ENCODE peak calls at places on chromosomes 4 and X, in nine cellular contexts. B is trophoblast cell, D is endothelial cell of umbilical vein, R is neural progenitor cell, Y is OCI-LY7, Z is PC-3, U is HCT116, P is neuronal stem cell, C is DND-41. A is an unnamed sample.

GRCh38 chrX:129932792-129933321 is 26.9 kb downstream of the UTP14A start:
- DNase-seq in U (no peak), Y (no peak), C (no peak), D (no peak), R (peak; percentile 62), B (no peak), P (no peak), Z (peak; percentile 7), A (peak; percentile 15)

GRCh38 chr4:128516568-128516967 is 229.0 kb upstream of the PGRMC2 start:
- DNase-seq in D (peak; percentile 13), U (no peak), C (no peak), B (no peak), Z (no peak), P (no peak), Y (no peak), R (no peak), A (peak; percentile 83)

GRCh38 chr4:135177323-135177722 is 975.7 kb upstream of the PABPC4L start:
- DNase-seq in C (no peak), Z (no peak), Y (no peak), U (no peak), R (no peak), B (no peak), D (no peak), P (no peak), A (no peak)

GRCh38 chrX:119004920-119005524 is 30.6 kb downstream of the LONRF3 start:
- DNase-seq in D (peak; percentile 47), C (peak; percentile 45), Y (peak; percentile 42), R (peak; percentile 59), U (no peak), P (peak; percentile 17), B (peak; percentile 35), Z (peak; percentile 62), A (peak; percentile 31)

GRCh38 chr4:102598102-102598758 is 97.1 kb downstream of the NFKB1 start:
- DNase-seq in R (no peak), P (no peak), Y (no peak), D (no peak), B (peak; percentile 59), U (no peak), Z (no peak), C (peak; percentile 24), A (no peak)

GRCh38 chr4:186725422-186726149 is 1.9 kb upstream of the FAT1 start:
- DNase-seq in Y (no peak), B (peak; percentile 74), D (peak; percentile 43), C (no peak), Z (peak; percentile 72), U (peak; percentile 64), P (peak; percentile 63), R (peak; percentile 86), A (peak; percentile 89)

GRCh38 chr4:180635276-180635675 is 1607.9 kb upstream of the TENM3 start:
- DNase-seq in Y (no peak), U (no peak), P (no peak), C (no peak), Z (no peak), R (peak; percentile 31), D (no peak), B (no peak), A (no peak)

GRCh38 chr4:103075435-103075893 is 1.1 kb downstream of the SLC9B2 start:
- DNase-seq in U (peak; percentile 1), D (peak; percentile 55), Y (no peak), C (no peak), Z (peak; percentile 10), B (no peak), P (no peak), R (no peak), A (peak; percentile 75)

GRCh38 chr4:15536552-15537499 is 67.1 kb downstream of the CC2D2A start:
- DNase-seq in C (no peak), P (no peak), U (no peak), D (no peak), Y (no peak), Z (no peak), R (no peak), B (no peak), A (no peak)

GRCh38 chr4:113636438-113636818 is 125.1 kb downstream of the CAMK2D start:
- DNase-seq in D (no peak), B (no peak), C (peak; percentile 15), U (no peak), Y (peak; percentile 84), Z (peak; percentile 29), P (no peak), R (no peak), A (no peak)

GRCh38 chr4:72909461-72909860 is 160.1 kb downstream of the COX18 start:
- DNase-seq in Y (peak; percentile 3), U (no peak), D (no peak), R (peak; percentile 52), P (no peak), Z (peak; percentile 60), B (peak; percentile 15), C (no peak), A (no peak)

DNA sequence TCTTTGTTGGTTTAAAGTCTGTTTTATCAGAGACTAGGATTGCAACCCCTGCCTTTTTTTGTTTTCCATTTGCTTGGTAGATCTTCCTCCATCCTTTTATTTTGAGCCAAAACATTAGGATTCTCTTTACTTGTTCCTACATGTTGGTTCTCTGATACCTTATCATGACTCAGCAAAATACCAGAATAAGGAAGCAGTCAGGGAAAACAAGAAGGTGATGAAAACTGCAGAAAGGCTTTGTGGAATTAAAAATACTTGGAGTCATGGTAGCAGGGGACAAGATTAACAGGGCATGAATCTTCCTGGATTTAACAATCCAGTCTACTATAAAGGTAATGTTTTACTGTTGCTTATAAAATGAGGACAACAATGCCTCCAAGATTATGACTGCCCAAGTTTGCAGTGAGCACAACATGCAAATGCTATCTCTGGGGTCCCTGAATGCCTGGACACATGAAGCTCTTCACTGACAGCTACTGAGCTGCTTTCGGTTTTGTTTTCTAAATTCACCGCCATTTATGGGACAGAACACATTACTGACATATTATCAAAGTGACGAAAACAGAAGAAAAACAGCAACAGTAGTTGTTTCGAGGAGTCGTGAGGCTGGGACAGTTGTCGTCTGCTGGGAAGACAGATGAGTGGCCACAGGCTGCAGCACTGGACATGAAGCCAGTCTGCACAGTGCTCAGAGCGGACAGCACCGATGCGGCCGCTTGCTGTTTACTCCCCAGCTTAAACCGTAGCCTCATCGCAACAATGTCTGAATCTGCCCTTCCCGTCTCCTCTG is 174.5 kb upstream of the DKK2 start:
- DNase-seq in Z (no peak), Y (no peak), R (no peak), D (no peak), C (no peak), U (no peak), B (peak; percentile 0), P (no peak), A (peak; percentile 21)
- H2AFZ ChIP-seq in Z (peak overlapping the region; percentile 2), Y (no peak overlapping the region), R (peak overlapping the region; percentile 42), D (no peak overlapping the region), C (no peak overlapping the region), U (no peak overlapping the region), B (no peak overlapping the region), P (peak overlapping the region; percentile 66), A (no peak overlapping the region)

GRCh38 chr4:9980898-9981297 is 40.4 kb downstream of the SLC2A9 start:
- DNase-seq in D (no peak), C (no peak), P (no peak), U (no peak), B (no peak), R (no peak), Y (no peak), Z (no peak), A (no peak)

GRCh38 chr4:9987749-9988346 is 33.4 kb downstream of the SLC2A9 start:
- DNase-seq in C (no peak), D (no peak), R (no peak), Z (no peak), Y (no peak), B (no peak), P (no peak), U (no peak), A (no peak)

GRCh38 chr4:9988349-9988748 is 32.9 kb downstream of the SLC2A9 start:
- DNase-seq in Y (no peak), Z (no peak), D (no peak), B (no peak), P (no peak), R (no peak), C (no peak), U (no peak), A (peak; percentile 2)

GRCh38 chr4:9983211-9983610 is 38.1 kb downstream of the SLC2A9 start:
- DNase-seq in C (no peak), D (no peak), Y (no peak), P (no peak), B (no peak), Z (no peak), U (no peak), R (no peak), A (no peak)

DNA sequence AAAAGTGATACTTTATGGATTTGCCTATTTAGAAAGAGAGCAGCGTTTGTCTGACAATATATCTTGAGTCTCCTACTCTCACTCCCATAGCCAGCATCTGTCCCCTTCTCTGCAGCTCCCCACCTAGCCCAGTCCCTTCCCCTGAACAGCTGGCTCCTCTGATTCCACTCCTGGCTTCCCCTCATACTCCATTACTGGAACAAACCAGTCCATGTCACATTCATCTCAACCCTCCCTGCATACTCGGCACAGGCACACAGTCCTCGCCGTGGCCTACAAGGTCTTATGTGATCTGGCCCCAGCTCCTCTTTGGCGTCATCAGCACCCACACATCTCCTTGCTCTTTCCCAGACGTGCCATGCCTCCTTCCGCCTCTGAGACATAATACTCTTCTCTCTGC is 36.7 kb downstream of the SLC2A9 start:
- DNase-seq in U (no peak), Z (no peak), P (no peak), D (no peak), B (no peak), R (no peak), C (no peak), Y (no peak), A (no peak)
- H2AFZ ChIP-seq in U (no peak overlapping the region), Z (no peak overlapping the region), P (no peak overlapping the region), D (no peak overlapping the region), B (no peak overlapping the region), R (no peak overlapping the region), C (no peak overlapping the region), Y (no peak overlapping the region), A (no peak overlapping the region)

GRCh38 chr4:19689511-19689910 is 562.2 kb upstream of the SLIT2 start:
- DNase-seq in R (no peak), B (peak; percentile 31), C (no peak), Y (no peak), P (no peak), U (no peak), D (peak; percentile 33), Z (peak; percentile 75), A (peak; percentile 62)
- H2AFZ ChIP-seq in R (no peak overlapping the region), B (no peak overlapping the region), C (no peak overlapping the region), Y (no peak overlapping the region), P (peak overlapping the region; percentile 53), U (no peak overlapping the region), D (no peak overlapping the region), Z (no peak overlapping the region), A (no peak overlapping the region)

GRCh38 chr4:153759407-153760226 is at the start of gene RNF175:
- DNase-seq in C (no peak), Z (no peak), D (no peak), B (no peak), Y (no peak), U (no peak), P (no peak), R (peak; percentile 66), A (no peak)

GRCh38 chr4:153758136-153758535 is 1.7 kb downstream of the RNF175 start:
- DNase-seq in D (no peak), C (no peak), P (no peak), R (no peak), Y (no peak), B (no peak), U (no peak), Z (no peak), A (no peak)

GRCh38 chr4:153755186-153755585 is 4.6 kb downstream of the RNF175 start:
- DNase-seq in C (no peak), R (no peak), P (no peak), U (no peak), D (no peak), Z (no peak), Y (no peak), B (no peak), A (no peak)

GRCh38 chr4:153757407-153757806 is 2.4 kb downstream of the RNF175 start:
- DNase-seq in Z (peak; percentile 30), Y (no peak), D (no peak), B (no peak), U (no peak), C (no peak), R (no peak), P (no peak), A (no peak)

GRCh38 chr4:153758688-153759406 is 977 bp downstream of the RNF175 start:
- DNase-seq in P (no peak), Z (no peak), B (no peak), Y (no peak), D (no peak), C (no peak), U (no peak), R (no peak), A (no peak)
- H2AFZ ChIP-seq in P (peak overlapping the region; percentile 82), Z (no peak overlapping the region), B (no peak overlapping the region), Y (no peak overlapping the region), D (peak overlapping the region; percentile 13), C (no peak overlapping the region), U (no peak overlapping the region), R (peak overlapping the region; percentile 92), A (no peak overlapping the region)